ENCODE peak calls at places on chromosomes 5 and 9, in eight cellular contexts. I is effector memory CD4-positive, alpha-beta T cell; A is mesendoderm; V is IMR-90; N is bronchial epithelial cell; C is HepG2; M is vagina; S is GM23248. X is an unnamed sample. For H3K36me3 and H3K27me3, the result is how much of the 10 kb centered on the place peaks cover.

GRCh38 chr5:175824621-175825020 is 46.8 kb upstream of the CPLX2 start:
- DNase-seq in I (no peak), A (peak), V (no peak), N (no peak), C (no peak), M (no peak), S (no peak), X (no peak)

GRCh38 chr5:143133721-143134120 is 269.8 kb downstream of the NR3C1 start:
- DNase-seq in I (no peak), A (no peak), V (no peak), N (no peak), C (no peak), M (no peak), S (peak), X (no peak)

GRCh38 chr9:4923580-4924544 is 61.2 kb upstream of the JAK2 start:
- DNase-seq in I (no peak), A (peak), V (peak), N (peak), C (peak), M (no peak), S (peak), X (no peak)

GRCh38 chr5:52443187-52443586 is 344.5 kb upstream of the ITGA1 start:
- DNase-seq in I (no peak), A (no peak), V (no peak), N (no peak), C (no peak), M (no peak), S (no peak), X (no peak)

GRCh38 chr9:123955637-123956036 is 25.7 kb upstream of the DENND1A start:
- DNase-seq in I (no peak), A (no peak), V (no peak), N (no peak), C (no peak), M (no peak), S (no peak), X (no peak)

GRCh38 chr9:130689937-130690700 is 3.5 kb upstream of the EXOSC2 start:
- DNase-seq in I (no peak), A (peak), V (peak), N (peak), C (peak), M (peak), S (peak), X (peak)

GRCh38 chr9:13324988-13325387 is 45.5 kb upstream of the MPDZ start:
- DNase-seq in I (no peak), A (no peak), V (no peak), N (peak), C (no peak), M (no peak), S (peak), X (peak)

GRCh38 chr5:3010953-3011763 is 259.7 kb upstream of the IRX2 start:
- DNase-seq in I (no peak), A (no peak), V (no peak), N (no peak), C (no peak), M (no peak), S (no peak), X (peak)

GRCh38 chr5:107553063-107553676 is 117.6 kb downstream of the EFNA5 start:
- DNase-seq in I (no peak), A (no peak), V (peak), N (no peak), C (no peak), M (no peak), S (peak), X (peak)

GRCh38 chr9:126499911-126500599 is 113.7 kb upstream of the LMX1B start:
- DNase-seq in I (no peak), A (peak), V (no peak), N (no peak), C (no peak), M (no peak), S (no peak), X (no peak)

GRCh38 chr9:126500600-126501382 is 112.9 kb upstream of the LMX1B start:
- DNase-seq in I (peak), A (peak), V (peak), N (peak), C (peak), M (no peak), S (peak), X (peak)

GRCh38 chr9:126498331-126498730 is 115.4 kb upstream of the LMX1B start:
- DNase-seq in I (no peak), A (no peak), V (no peak), N (no peak), C (no peak), M (no peak), S (no peak), X (no peak)

GRCh38 chr9:126497673-126498255 is 116.0 kb upstream of the LMX1B start:
- DNase-seq in I (no peak), A (no peak), V (no peak), N (no peak), C (no peak), M (no peak), S (no peak), X (no peak)

GRCh38 chr9:126499005-126499910 is 114.5 kb upstream of the LMX1B start:
- DNase-seq in I (no peak), A (peak), V (peak), N (peak), C (peak), M (no peak), S (peak), X (peak)
- H3K4me3 ChIP-seq in I (peak), A (peak), V (peak), N (peak), C (peak), M (peak), S (peak), X (peak)

GRCh38 chr9:441131-441530 is 226.5 kb downstream of the DOCK8 start:
- DNase-seq in I (no peak), A (no peak), V (no peak), N (no peak), C (no peak), M (no peak), S (no peak), X (no peak)
- H3K36me3 ChIP-seq in I (half or more), A (under half), V (under half), N (under half), C (under half), M (under half), S (under half), X (under half)

GRCh38 chr5:6543830-6544560 is 88.8 kb downstream of the NSUN2 start:
- DNase-seq in I (no peak), A (no peak), V (no peak), N (no peak), C (no peak), M (peak), S (no peak), X (no peak)

GRCh38 chr5:6545036-6545693 is 87.7 kb downstream of the NSUN2 start:
- DNase-seq in I (no peak), A (no peak), V (no peak), N (no peak), C (no peak), M (peak), S (no peak), X (no peak)

GRCh38 chr5:6544561-6544935 is 88.3 kb downstream of the NSUN2 start:
- DNase-seq in I (no peak), A (no peak), V (no peak), N (no peak), C (no peak), M (peak), S (no peak), X (no peak)

GRCh38 chr5:6542421-6543345 is 90.2 kb downstream of the NSUN2 start:
- DNase-seq in I (no peak), A (no peak), V (no peak), N (no peak), C (no peak), M (peak), S (no peak), X (no peak)

GRCh38 chr5:6543346-6543730 is 89.5 kb downstream of the NSUN2 start:
- DNase-seq in I (no peak), A (no peak), V (no peak), N (no peak), C (no peak), M (no peak), S (no peak), X (no peak)
- H3K27me3 ChIP-seq in I (under half), A (under half), V (under half), N (under half), C (under half), M (under half), S (under half), X (under half)

GRCh38 chr9:38085308-38085707 is 16.3 kb upstream of the SHB start:
- DNase-seq in I (no peak), A (no peak), V (no peak), N (no peak), C (no peak), M (peak), S (no peak), X (no peak)

GRCh38 chr9:38082456-38083287 is 13.6 kb upstream of the SHB start:
- DNase-seq in I (no peak), A (no peak), V (no peak), N (no peak), C (no peak), M (peak), S (peak), X (no peak)

GRCh38 chr9:38084556-38084880 is 15.5 kb upstream of the SHB start:
- DNase-seq in I (no peak), A (no peak), V (no peak), N (no peak), C (no peak), M (peak), S (no peak), X (no peak)

GRCh38 chr9:38081356-38082108 is 12.5 kb upstream of the SHB start:
- DNase-seq in I (no peak), A (no peak), V (no peak), N (no peak), C (no peak), M (peak), S (no peak), X (no peak)

DNA sequence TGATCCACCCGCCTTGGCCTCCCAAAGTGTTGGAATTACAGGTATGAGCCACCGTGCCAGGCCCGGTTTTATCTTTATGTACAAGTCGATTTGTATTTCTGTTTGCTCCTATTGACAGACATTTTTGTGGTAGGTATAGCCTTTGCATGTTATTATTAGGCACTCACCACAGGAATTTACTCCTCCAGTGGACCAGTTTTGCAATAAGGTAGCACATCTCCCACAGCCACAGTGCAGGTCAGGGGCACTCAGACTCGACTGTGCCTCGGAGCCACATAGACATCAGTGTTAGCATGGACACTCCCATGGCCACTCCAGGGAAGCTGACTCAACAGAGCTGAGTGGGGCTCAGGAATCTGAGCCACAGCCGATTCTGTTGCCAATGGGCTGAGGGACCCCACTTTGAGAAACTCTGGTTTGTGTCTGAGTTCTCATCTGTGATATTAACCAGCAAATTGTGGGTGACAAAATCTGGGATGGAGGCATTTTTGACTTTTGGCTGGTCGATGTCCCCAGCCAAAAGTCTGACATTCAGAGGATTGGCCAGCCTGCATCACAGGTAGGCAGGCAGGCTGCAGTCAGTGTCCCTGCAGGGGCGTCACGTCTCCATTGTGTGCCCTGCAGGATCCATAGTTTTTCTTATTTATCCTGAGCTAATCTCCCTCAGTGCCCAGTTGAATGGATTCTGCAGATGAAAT is 15.0 kb upstream of the SHB start:
- DNase-seq in I (no peak), A (no peak), V (no peak), N (peak), C (no peak), M (peak), S (peak), X (no peak)
- H3K4me3 ChIP-seq in I (no peak), A (no peak), V (no peak), N (no peak), C (no peak), M (no peak), S (no peak), X (no peak)

DNA sequence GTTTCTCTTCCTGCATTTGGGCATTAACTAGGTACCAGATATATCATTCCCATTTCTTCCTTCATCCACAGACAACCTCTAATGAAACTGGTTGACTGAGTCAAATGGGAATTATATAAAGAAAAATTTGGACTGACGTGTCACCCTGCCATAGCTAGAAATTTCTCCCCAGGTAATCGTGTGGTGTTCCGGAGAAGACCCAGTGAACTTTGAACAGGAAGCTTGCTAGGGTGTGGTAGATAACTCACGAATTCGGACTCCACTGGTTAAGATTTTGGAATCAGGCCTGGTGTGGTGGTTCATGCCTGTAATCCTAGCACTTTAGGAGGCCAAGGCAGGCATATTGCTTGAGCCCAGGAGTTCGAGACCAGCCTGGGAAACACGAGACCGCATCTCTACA is 114.3 kb upstream of the OTULINL start:
- DNase-seq in I (no peak), A (no peak), V (no peak), N (no peak), C (no peak), M (no peak), S (no peak), X (no peak)
- H3K36me3 ChIP-seq in I (under half), A (under half), V (half or more), N (under half), C (under half), M (under half), S (half or more), X (half or more)

X was measured in MG63.